ENCODE peak calls at places on chromosome 9, in nine cellular contexts. One of them, this sample, is unnamed.

GRCh38 chr9:92191801-92192200 is 76.6 kb upstream of the SPTLC1 start:
- DNase-seq in gastrocnemius medialis: no peak
- DNase-seq in lower leg skin: no peak
- DNase-seq in transverse colon: no peak
- DNase-seq in adrenal gland: no peak
- DNase-seq in Peyer's patch: no peak
- DNase-seq in ovary: no peak
- DNase-seq in stomach: no peak
- DNase-seq in body of pancreas: no peak
- DNase-seq in this sample: no peak

GRCh38 chr9:27645166-27645840 is 72.0 kb upstream of the C9orf72 start:
- DNase-seq in adrenal gland: no peak
- DNase-seq in body of pancreas: no peak
- DNase-seq in stomach: no peak
- DNase-seq in lower leg skin: no peak
- DNase-seq in ovary: no peak
- DNase-seq in Peyer's patch: no peak
- DNase-seq in gastrocnemius medialis: no peak
- DNase-seq in transverse colon: no peak
- DNase-seq in this sample: no peak

GRCh38 chr9:16450578-16450977 is 419.9 kb downstream of the BNC2 start:
- DNase-seq in adrenal gland: no peak
- DNase-seq in gastrocnemius medialis: no peak
- DNase-seq in lower leg skin: no peak
- DNase-seq in transverse colon: no peak
- DNase-seq in Peyer's patch: no peak
- DNase-seq in body of pancreas: no peak
- DNase-seq in stomach: no peak
- DNase-seq in ovary: no peak
- DNase-seq in this sample: no peak

GRCh38 chr9:33721674-33722358 is 73.5 kb upstream of the PRSS3 start:
- DNase-seq in lower leg skin: peak; percentile 76
- DNase-seq in body of pancreas: peak; percentile 93
- DNase-seq in adrenal gland: peak; percentile 80
- DNase-seq in ovary: peak; percentile 82
- DNase-seq in transverse colon: peak; percentile 90
- DNase-seq in gastrocnemius medialis: peak; percentile 51
- DNase-seq in Peyer's patch: peak; percentile 92
- DNase-seq in stomach: peak; percentile 92
- DNase-seq in this sample: peak; percentile 88

GRCh38 chr9:93083592-93084470 is 12.2 kb upstream of the CARD19 start:
- DNase-seq in adrenal gland: no peak
- DNase-seq in Peyer's patch: peak; percentile 37
- DNase-seq in body of pancreas: peak; percentile 2
- DNase-seq in lower leg skin: no peak
- DNase-seq in gastrocnemius medialis: no peak
- DNase-seq in transverse colon: no peak
- DNase-seq in stomach: no peak
- DNase-seq in ovary: no peak
- DNase-seq in this sample: peak; percentile 22

GRCh38 chr9:80175286-80175906 is 603.6 kb downstream of the TLE4 start:
- DNase-seq in Peyer's patch: no peak
- DNase-seq in stomach: peak; percentile 39
- DNase-seq in gastrocnemius medialis: no peak
- DNase-seq in adrenal gland: peak; percentile 12
- DNase-seq in body of pancreas: no peak
- DNase-seq in lower leg skin: no peak
- DNase-seq in ovary: peak; percentile 17
- DNase-seq in transverse colon: peak; percentile 9
- DNase-seq in this sample: no peak

GRCh38 chr9:2424564-2425153 is 196.9 kb upstream of the VLDLR start:
- DNase-seq in Peyer's patch: no peak
- DNase-seq in stomach: no peak
- DNase-seq in gastrocnemius medialis: no peak
- DNase-seq in ovary: peak; percentile 87
- DNase-seq in body of pancreas: no peak
- DNase-seq in adrenal gland: peak; percentile 35
- DNase-seq in transverse colon: no peak
- DNase-seq in lower leg skin: no peak
- DNase-seq in this sample: no peak

GRCh38 chr9:123391946-123392345 is 35.9 kb downstream of the CRB2 start:
- DNase-seq in adrenal gland: no peak
- DNase-seq in body of pancreas: no peak
- DNase-seq in stomach: no peak
- DNase-seq in gastrocnemius medialis: no peak
- DNase-seq in ovary: no peak
- DNase-seq in Peyer's patch: no peak
- DNase-seq in transverse colon: no peak
- DNase-seq in lower leg skin: no peak
- DNase-seq in this sample: no peak

GRCh38 chr9:105376893-105377292 is 70.9 kb upstream of the FSD1L start:
- DNase-seq in transverse colon: no peak
- DNase-seq in lower leg skin: no peak
- DNase-seq in stomach: no peak
- DNase-seq in gastrocnemius medialis: no peak
- DNase-seq in Peyer's patch: no peak
- DNase-seq in adrenal gland: no peak
- DNase-seq in body of pancreas: no peak
- DNase-seq in ovary: no peak
- DNase-seq in this sample: no peak

GRCh38 chr9:80157128-80157527 is 585.4 kb downstream of the TLE4 start:
- DNase-seq in stomach: no peak
- DNase-seq in ovary: no peak
- DNase-seq in adrenal gland: no peak
- DNase-seq in Peyer's patch: no peak
- DNase-seq in transverse colon: no peak
- DNase-seq in gastrocnemius medialis: no peak
- DNase-seq in lower leg skin: no peak
- DNase-seq in body of pancreas: no peak
- DNase-seq in this sample: no peak

GRCh38 chr9:68975644-68976043 is 38.3 kb downstream of the PRKACG start:
- DNase-seq in transverse colon: no peak
- DNase-seq in stomach: no peak
- DNase-seq in body of pancreas: no peak
- DNase-seq in Peyer's patch: no peak
- DNase-seq in ovary: no peak
- DNase-seq in lower leg skin: no peak
- DNase-seq in gastrocnemius medialis: no peak
- DNase-seq in adrenal gland: no peak
- DNase-seq in this sample: no peak

GRCh38 chr9:91580136-91580535 is 156.5 kb upstream of the NFIL3 start:
- DNase-seq in transverse colon: no peak
- DNase-seq in gastrocnemius medialis: no peak
- DNase-seq in body of pancreas: no peak
- DNase-seq in adrenal gland: no peak
- DNase-seq in lower leg skin: no peak
- DNase-seq in ovary: no peak
- DNase-seq in stomach: no peak
- DNase-seq in Peyer's patch: no peak
- DNase-seq in this sample: no peak

GRCh38 chr9:110659891-110660541 is 8.6 kb upstream of the MUSK start:
- DNase-seq in adrenal gland: no peak
- DNase-seq in Peyer's patch: no peak
- DNase-seq in stomach: no peak
- DNase-seq in gastrocnemius medialis: no peak
- DNase-seq in ovary: no peak
- DNase-seq in transverse colon: no peak
- DNase-seq in body of pancreas: no peak
- DNase-seq in lower leg skin: no peak
- DNase-seq in this sample: no peak

GRCh38 chr9:35112257-35113020 is 3.2 kb downstream of the ATOSB start:
- DNase-seq in body of pancreas: no peak
- DNase-seq in adrenal gland: peak; percentile 67
- DNase-seq in ovary: no peak
- DNase-seq in stomach: no peak
- DNase-seq in transverse colon: peak; percentile 40
- DNase-seq in lower leg skin: peak; percentile 76
- DNase-seq in Peyer's patch: no peak
- DNase-seq in gastrocnemius medialis: no peak
- DNase-seq in this sample: no peak
- H3K4me3 ChIP-seq in body of pancreas: no peak overlapping the region
- H3K4me3 ChIP-seq in adrenal gland: no peak overlapping the region
- H3K4me3 ChIP-seq in ovary: no peak overlapping the region
- H3K4me3 ChIP-seq in stomach: no peak overlapping the region
- H3K4me3 ChIP-seq in transverse colon: no peak overlapping the region
- H3K4me3 ChIP-seq in lower leg skin: no peak overlapping the region
- H3K4me3 ChIP-seq in Peyer's patch: no peak overlapping the region
- H3K4me3 ChIP-seq in gastrocnemius medialis: no peak overlapping the region
- H3K4me3 ChIP-seq in this sample: no peak overlapping the region

GRCh38 chr9:124859803-124860581 is 1.8 kb downstream of the RPL35 start:
- DNase-seq in Peyer's patch: no peak
- DNase-seq in transverse colon: no peak
- DNase-seq in adrenal gland: no peak
- DNase-seq in ovary: no peak
- DNase-seq in body of pancreas: no peak
- DNase-seq in stomach: no peak
- DNase-seq in gastrocnemius medialis: no peak
- DNase-seq in lower leg skin: no peak
- DNase-seq in this sample: no peak
- TF ChIP-seq POLR2A in Peyer's patch: no peak
- TF ChIP-seq POLR2A in transverse colon: no peak
- TF ChIP-seq POLR2A in adrenal gland: no peak
- TF ChIP-seq POLR2A in ovary: no peak
- TF ChIP-seq POLR2A in body of pancreas: no peak
- TF ChIP-seq POLR2A in stomach: no peak
- TF ChIP-seq POLR2A in gastrocnemius medialis: no peak
- TF ChIP-seq POLR2A in lower leg skin: no peak
- TF ChIP-seq POLR2A in this sample: no peak

GRCh38 chr9:128094166-128094949 is 26.3 kb downstream of the SLC25A25 start:
- DNase-seq in gastrocnemius medialis: peak; percentile 88
- DNase-seq in ovary: peak; percentile 96
- DNase-seq in adrenal gland: peak; percentile 95
- DNase-seq in stomach: peak; percentile 92
- DNase-seq in body of pancreas: peak; percentile 92
- DNase-seq in Peyer's patch: peak; percentile 80
- DNase-seq in transverse colon: peak; percentile 88
- DNase-seq in lower leg skin: peak; percentile 96
- DNase-seq in this sample: peak; percentile 76
- H3K4me3 ChIP-seq in gastrocnemius medialis: peak overlapping the region; percentile 6
- H3K4me3 ChIP-seq in ovary: peak overlapping the region; percentile 15
- H3K4me3 ChIP-seq in adrenal gland: no peak overlapping the region
- H3K4me3 ChIP-seq in stomach: peak overlapping the region; percentile 7
- H3K4me3 ChIP-seq in body of pancreas: no peak overlapping the region
- H3K4me3 ChIP-seq in Peyer's patch: no peak overlapping the region
- H3K4me3 ChIP-seq in transverse colon: no peak overlapping the region
- H3K4me3 ChIP-seq in lower leg skin: no peak overlapping the region
- H3K4me3 ChIP-seq in this sample: no peak overlapping the region

GRCh38 chr9:122371851-122372250 is 1.0 kb downstream of the PTGS1 start:
- DNase-seq in transverse colon: no peak
- DNase-seq in gastrocnemius medialis: no peak
- DNase-seq in adrenal gland: no peak
- DNase-seq in Peyer's patch: peak; percentile 29
- DNase-seq in body of pancreas: no peak
- DNase-seq in ovary: no peak
- DNase-seq in lower leg skin: no peak
- DNase-seq in stomach: no peak
- DNase-seq in this sample: no peak

GRCh38 chr9:122377241-122378164 is 6.7 kb downstream of the PTGS1 start:
- DNase-seq in gastrocnemius medialis: no peak
- DNase-seq in lower leg skin: no peak
- DNase-seq in body of pancreas: no peak
- DNase-seq in transverse colon: no peak
- DNase-seq in stomach: no peak
- DNase-seq in adrenal gland: no peak
- DNase-seq in Peyer's patch: peak; percentile 43
- DNase-seq in ovary: no peak
- DNase-seq in this sample: no peak

GRCh38 chr9:122372856-122373845 is 2.3 kb downstream of the PTGS1 start:
- DNase-seq in stomach: no peak
- DNase-seq in ovary: no peak
- DNase-seq in lower leg skin: no peak
- DNase-seq in transverse colon: no peak
- DNase-seq in adrenal gland: no peak
- DNase-seq in Peyer's patch: peak; percentile 41
- DNase-seq in gastrocnemius medialis: no peak
- DNase-seq in body of pancreas: no peak
- DNase-seq in this sample: no peak

GRCh38 chr9:122376791-122377190 is 6.0 kb downstream of the PTGS1 start:
- DNase-seq in body of pancreas: no peak
- DNase-seq in Peyer's patch: peak; percentile 30
- DNase-seq in stomach: peak; percentile 11
- DNase-seq in gastrocnemius medialis: no peak
- DNase-seq in adrenal gland: no peak
- DNase-seq in lower leg skin: no peak
- DNase-seq in transverse colon: no peak
- DNase-seq in ovary: no peak
- DNase-seq in this sample: peak; percentile 11

DNA sequence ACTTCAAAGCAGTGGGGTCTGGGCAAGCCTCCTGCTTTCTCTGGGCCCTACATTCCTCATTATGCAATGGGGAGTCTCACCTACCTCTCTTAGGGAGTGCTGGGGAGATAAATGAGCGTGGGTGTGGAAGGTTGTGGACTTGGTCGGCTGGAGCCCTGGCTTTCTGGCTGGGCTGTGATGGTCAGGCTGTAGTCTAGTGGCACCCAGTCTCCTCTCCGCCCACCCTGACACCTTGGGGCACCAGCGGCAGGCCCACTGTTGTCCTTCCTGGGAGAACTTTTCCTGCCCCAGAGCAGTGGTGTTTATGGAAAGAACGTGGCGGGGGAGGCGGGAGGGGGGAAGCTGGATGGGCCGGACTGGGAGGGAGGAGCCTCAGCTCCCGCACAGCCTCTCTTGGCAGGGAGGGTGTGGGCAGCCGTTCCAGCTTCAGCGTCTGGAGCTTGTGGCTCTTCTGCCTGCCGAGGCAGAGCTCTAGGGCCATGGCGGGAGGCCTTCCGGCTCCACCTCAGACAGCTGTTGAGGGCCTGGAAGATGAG is 4.1 kb downstream of the PTGS1 start:
- DNase-seq in ovary: peak; percentile 76
- DNase-seq in body of pancreas: peak; percentile 29
- DNase-seq in Peyer's patch: peak; percentile 62
- DNase-seq in stomach: peak; percentile 85
- DNase-seq in adrenal gland: peak; percentile 78
- DNase-seq in transverse colon: peak; percentile 76
- DNase-seq in gastrocnemius medialis: peak; percentile 40
- DNase-seq in lower leg skin: peak; percentile 49
- DNase-seq in this sample: no peak
- TF ChIP-seq POLR2A in ovary: no peak
- TF ChIP-seq POLR2A in body of pancreas: no peak
- TF ChIP-seq POLR2A in Peyer's patch: no peak
- TF ChIP-seq POLR2A in stomach: no peak
- TF ChIP-seq POLR2A in adrenal gland: no peak
- TF ChIP-seq POLR2A in transverse colon: no peak
- TF ChIP-seq POLR2A in gastrocnemius medialis: no peak
- TF ChIP-seq POLR2A in lower leg skin: no peak
- TF ChIP-seq POLR2A in this sample: no peak

GRCh38 chr9:122218885-122219855 is 9.6 kb downstream of the LHX6 start:
- DNase-seq in stomach: no peak
- DNase-seq in lower leg skin: no peak
- DNase-seq in transverse colon: no peak
- DNase-seq in gastrocnemius medialis: no peak
- DNase-seq in adrenal gland: no peak
- DNase-seq in body of pancreas: no peak
- DNase-seq in Peyer's patch: no peak
- DNase-seq in ovary: no peak
- DNase-seq in this sample: no peak
- H3K4me3 ChIP-seq in stomach: peak overlapping the region; percentile 7
- H3K4me3 ChIP-seq in lower leg skin: no peak overlapping the region
- H3K4me3 ChIP-seq in transverse colon: no peak overlapping the region
- H3K4me3 ChIP-seq in gastrocnemius medialis: peak overlapping the region; percentile 43
- H3K4me3 ChIP-seq in adrenal gland: no peak overlapping the region
- H3K4me3 ChIP-seq in body of pancreas: no peak overlapping the region
- H3K4me3 ChIP-seq in Peyer's patch: peak overlapping the region; percentile 23
- H3K4me3 ChIP-seq in ovary: no peak overlapping the region
- H3K4me3 ChIP-seq in this sample: no peak overlapping the region

GRCh38 chr9:6007770-6008168 is 7.7 kb downstream of the RANBP6 start:
- DNase-seq in Peyer's patch: peak; percentile 89
- DNase-seq in stomach: peak; percentile 74
- DNase-seq in lower leg skin: peak; percentile 67
- DNase-seq in adrenal gland: peak; percentile 90
- DNase-seq in gastrocnemius medialis: peak; percentile 61
- DNase-seq in body of pancreas: peak; percentile 83
- DNase-seq in ovary: peak; percentile 88
- DNase-seq in transverse colon: peak; percentile 86
- DNase-seq in this sample: peak; percentile 87
- TF ChIP-seq POLR2A in Peyer's patch: no peak
- TF ChIP-seq POLR2A in stomach: no peak
- TF ChIP-seq POLR2A in lower leg skin: no peak
- TF ChIP-seq POLR2A in adrenal gland: no peak
- TF ChIP-seq POLR2A in gastrocnemius medialis: no peak
- TF ChIP-seq POLR2A in body of pancreas: peak; percentile 21
- TF ChIP-seq POLR2A in ovary: no peak
- TF ChIP-seq POLR2A in transverse colon: no peak
- TF ChIP-seq POLR2A in this sample: peak; percentile 24